ENCODE peak calls at places on chromosome 2, in eight cellular contexts. One of them, this sample, is unnamed.

GRCh38 chr2:70086838-70087702 is at the start of gene PCBP1:
- DNase-seq in brain microvascular endothelial cell: peak; percentile 87
- DNase-seq in coronary artery: peak; percentile 95
- DNase-seq in heart right ventricle: peak; percentile 97
- DNase-seq in thoracic aorta: peak; percentile 86
- DNase-seq in tibial artery: peak; percentile 94
- DNase-seq in ascending aorta: peak; percentile 96
- DNase-seq in psoas muscle: peak; percentile 98
- DNase-seq in this sample: peak; percentile 97

GRCh38 chr2:151826737-151827157 is 1.5 kb downstream of the ARL5A start:
- DNase-seq in thoracic aorta: no peak
- DNase-seq in tibial artery: no peak
- DNase-seq in brain microvascular endothelial cell: no peak
- DNase-seq in coronary artery: no peak
- DNase-seq in heart right ventricle: no peak
- DNase-seq in psoas muscle: no peak
- DNase-seq in ascending aorta: no peak
- DNase-seq in this sample: no peak

GRCh38 chr2:112877423-112877822 is 33.5 kb upstream of the IL37 start:
- DNase-seq in brain microvascular endothelial cell: no peak
- DNase-seq in tibial artery: no peak
- DNase-seq in psoas muscle: no peak
- DNase-seq in heart right ventricle: no peak
- DNase-seq in coronary artery: no peak
- DNase-seq in thoracic aorta: no peak
- DNase-seq in ascending aorta: no peak
- DNase-seq in this sample: no peak

GRCh38 chr2:62287895-62288589 is 92.1 kb downstream of the B3GNT2 start:
- DNase-seq in coronary artery: no peak
- DNase-seq in psoas muscle: peak; percentile 69
- DNase-seq in ascending aorta: peak; percentile 71
- DNase-seq in brain microvascular endothelial cell: peak; percentile 53
- DNase-seq in thoracic aorta: peak; percentile 21
- DNase-seq in tibial artery: peak; percentile 43
- DNase-seq in heart right ventricle: peak; percentile 79
- DNase-seq in this sample: peak; percentile 81

GRCh38 chr2:232073031-232073430 is 111.5 kb downstream of the DIS3L2 start:
- DNase-seq in coronary artery: no peak
- DNase-seq in psoas muscle: no peak
- DNase-seq in brain microvascular endothelial cell: no peak
- DNase-seq in heart right ventricle: no peak
- DNase-seq in ascending aorta: no peak
- DNase-seq in tibial artery: no peak
- DNase-seq in thoracic aorta: no peak
- DNase-seq in this sample: no peak

GRCh38 chr2:137655812-137656211 is 308.5 kb upstream of the HNMT start:
- DNase-seq in psoas muscle: no peak
- DNase-seq in ascending aorta: no peak
- DNase-seq in heart right ventricle: no peak
- DNase-seq in brain microvascular endothelial cell: no peak
- DNase-seq in thoracic aorta: no peak
- DNase-seq in coronary artery: no peak
- DNase-seq in tibial artery: no peak
- DNase-seq in this sample: no peak

GRCh38 chr2:160920061-160920460 is 240.2 kb upstream of the TANK start:
- DNase-seq in coronary artery: no peak
- DNase-seq in brain microvascular endothelial cell: no peak
- DNase-seq in psoas muscle: no peak
- DNase-seq in heart right ventricle: no peak
- DNase-seq in tibial artery: no peak
- DNase-seq in thoracic aorta: no peak
- DNase-seq in ascending aorta: no peak
- DNase-seq in this sample: no peak

GRCh38 chr2:21431078-21431477 is 307.3 kb downstream of the TDRD15 start:
- DNase-seq in tibial artery: no peak
- DNase-seq in coronary artery: no peak
- DNase-seq in heart right ventricle: no peak
- DNase-seq in thoracic aorta: no peak
- DNase-seq in psoas muscle: no peak
- DNase-seq in brain microvascular endothelial cell: no peak
- DNase-seq in ascending aorta: no peak
- DNase-seq in this sample: no peak

GRCh38 chr2:30866974-30867373 is 59.7 kb upstream of the CAPN13 start:
- DNase-seq in heart right ventricle: no peak
- DNase-seq in thoracic aorta: no peak
- DNase-seq in coronary artery: no peak
- DNase-seq in brain microvascular endothelial cell: no peak
- DNase-seq in ascending aorta: no peak
- DNase-seq in psoas muscle: no peak
- DNase-seq in tibial artery: no peak
- DNase-seq in this sample: no peak

GRCh38 chr2:163717993-163718680 is 17.7 kb downstream of the FIGN start:
- DNase-seq in psoas muscle: no peak
- DNase-seq in coronary artery: no peak
- DNase-seq in heart right ventricle: no peak
- DNase-seq in tibial artery: no peak
- DNase-seq in ascending aorta: no peak
- DNase-seq in thoracic aorta: no peak
- DNase-seq in brain microvascular endothelial cell: no peak
- DNase-seq in this sample: no peak

GRCh38 chr2:9164112-9164608 is 42.5 kb upstream of the ASAP2 start:
- DNase-seq in coronary artery: no peak
- DNase-seq in brain microvascular endothelial cell: peak; percentile 28
- DNase-seq in ascending aorta: no peak
- DNase-seq in thoracic aorta: no peak
- DNase-seq in psoas muscle: no peak
- DNase-seq in heart right ventricle: no peak
- DNase-seq in tibial artery: no peak
- DNase-seq in this sample: no peak

GRCh38 chr2:11581129-11581796 is 47.4 kb downstream of the GREB1 start:
- DNase-seq in brain microvascular endothelial cell: no peak
- DNase-seq in tibial artery: no peak
- DNase-seq in psoas muscle: no peak
- DNase-seq in ascending aorta: no peak
- DNase-seq in heart right ventricle: no peak
- DNase-seq in thoracic aorta: no peak
- DNase-seq in coronary artery: no peak
- DNase-seq in this sample: no peak

GRCh38 chr2:120373424-120373823 is 27.5 kb downstream of the INHBB start:
- DNase-seq in tibial artery: no peak
- DNase-seq in coronary artery: no peak
- DNase-seq in brain microvascular endothelial cell: no peak
- DNase-seq in psoas muscle: no peak
- DNase-seq in thoracic aorta: no peak
- DNase-seq in heart right ventricle: no peak
- DNase-seq in ascending aorta: no peak
- DNase-seq in this sample: no peak

GRCh38 chr2:71220743-71221142 is 6.2 kb downstream of the PAIP2B start:
- DNase-seq in psoas muscle: no peak
- DNase-seq in brain microvascular endothelial cell: no peak
- DNase-seq in heart right ventricle: no peak
- DNase-seq in tibial artery: no peak
- DNase-seq in coronary artery: no peak
- DNase-seq in ascending aorta: no peak
- DNase-seq in thoracic aorta: no peak
- DNase-seq in this sample: no peak

GRCh38 chr2:56030062-56030461 is 106.5 kb upstream of the EFEMP1 start:
- DNase-seq in psoas muscle: no peak
- DNase-seq in tibial artery: no peak
- DNase-seq in brain microvascular endothelial cell: no peak
- DNase-seq in thoracic aorta: no peak
- DNase-seq in heart right ventricle: no peak
- DNase-seq in ascending aorta: no peak
- DNase-seq in coronary artery: no peak
- DNase-seq in this sample: no peak

GRCh38 chr2:124804014-124804940 is 779.2 kb downstream of the CNTNAP5 start:
- DNase-seq in ascending aorta: no peak
- DNase-seq in thoracic aorta: no peak
- DNase-seq in psoas muscle: no peak
- DNase-seq in coronary artery: no peak
- DNase-seq in tibial artery: no peak
- DNase-seq in brain microvascular endothelial cell: no peak
- DNase-seq in heart right ventricle: no peak
- DNase-seq in this sample: no peak

GRCh38 chr2:240623531-240624010 is 1.7 kb upstream of the GPR35 start:
- DNase-seq in brain microvascular endothelial cell: no peak
- DNase-seq in ascending aorta: peak; percentile 60
- DNase-seq in coronary artery: no peak
- DNase-seq in psoas muscle: peak; percentile 7
- DNase-seq in heart right ventricle: no peak
- DNase-seq in tibial artery: peak; percentile 18
- DNase-seq in thoracic aorta: no peak
- DNase-seq in this sample: peak; percentile 77

GRCh38 chr2:29130295-29130694 is 15.1 kb downstream of the CLIP4 start:
- DNase-seq in brain microvascular endothelial cell: peak; percentile 65
- DNase-seq in thoracic aorta: no peak
- DNase-seq in heart right ventricle: no peak
- DNase-seq in ascending aorta: no peak
- DNase-seq in psoas muscle: no peak
- DNase-seq in coronary artery: no peak
- DNase-seq in tibial artery: no peak
- DNase-seq in this sample: no peak
- H3K27ac ChIP-seq in brain microvascular endothelial cell: peak overlapping the region; percentile 65
- H3K27ac ChIP-seq in thoracic aorta: peak overlapping the region; percentile 75
- H3K27ac ChIP-seq in heart right ventricle: peak overlapping the region; percentile 41
- H3K27ac ChIP-seq in ascending aorta: peak overlapping the region; percentile 75
- H3K27ac ChIP-seq in psoas muscle: peak overlapping the region; percentile 75
- H3K27ac ChIP-seq in coronary artery: peak overlapping the region; percentile 53
- H3K27ac ChIP-seq in tibial artery: peak overlapping the region; percentile 63
- H3K27ac ChIP-seq in this sample: peak overlapping the region; percentile 55

DNA sequence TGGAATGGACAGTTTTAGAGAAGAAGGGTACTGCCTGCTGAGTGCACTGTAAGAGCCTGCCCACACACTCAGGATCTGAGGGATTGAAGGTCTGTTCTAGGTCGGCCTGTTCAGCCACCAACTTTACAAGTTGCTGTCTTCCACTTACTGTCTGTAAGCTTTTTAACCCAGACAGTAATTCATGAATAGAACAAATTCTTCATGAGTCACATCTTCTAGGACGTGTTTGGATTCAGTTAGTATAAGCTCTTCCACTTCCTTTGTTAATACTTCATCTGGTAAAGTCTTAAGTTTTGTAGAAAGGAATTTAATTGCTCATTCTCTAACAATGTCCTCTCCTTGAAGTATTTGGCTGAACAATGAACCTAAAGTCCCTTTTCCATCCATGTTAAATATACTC is 74.6 kb downstream of the PDE11A start:
- DNase-seq in ascending aorta: no peak
- DNase-seq in thoracic aorta: no peak
- DNase-seq in brain microvascular endothelial cell: peak; percentile 12
- DNase-seq in tibial artery: no peak
- DNase-seq in psoas muscle: no peak
- DNase-seq in coronary artery: no peak
- DNase-seq in heart right ventricle: no peak
- DNase-seq in this sample: no peak
- H3K4me3 ChIP-seq in ascending aorta: no peak overlapping the region
- H3K4me3 ChIP-seq in thoracic aorta: no peak overlapping the region
- H3K4me3 ChIP-seq in brain microvascular endothelial cell: no peak overlapping the region
- H3K4me3 ChIP-seq in tibial artery: no peak overlapping the region
- H3K4me3 ChIP-seq in psoas muscle: no peak overlapping the region
- H3K4me3 ChIP-seq in coronary artery: no peak overlapping the region
- H3K4me3 ChIP-seq in heart right ventricle: no peak overlapping the region
- H3K4me3 ChIP-seq in this sample: no peak overlapping the region

DNA sequence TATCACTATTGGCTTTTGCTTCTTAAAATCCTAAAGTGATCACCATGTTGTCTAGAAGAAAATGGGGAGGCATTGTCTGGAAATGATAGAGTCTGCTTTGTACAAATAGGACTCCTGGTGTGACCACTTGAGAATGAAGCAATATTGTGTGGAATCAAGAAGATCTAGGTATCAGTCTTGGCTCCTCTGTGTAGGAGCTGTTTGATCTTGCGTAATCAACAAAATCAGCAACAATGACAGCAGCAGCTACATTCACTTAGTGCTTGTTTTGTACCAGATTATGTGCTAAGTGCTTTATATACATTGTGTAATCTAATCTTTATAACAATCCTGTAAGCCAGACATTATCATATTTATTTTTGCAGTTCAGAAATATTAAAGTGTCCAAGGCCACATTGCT is 17.8 kb downstream of the NCOA1 start:
- DNase-seq in thoracic aorta: no peak
- DNase-seq in heart right ventricle: no peak
- DNase-seq in coronary artery: no peak
- DNase-seq in brain microvascular endothelial cell: no peak
- DNase-seq in tibial artery: no peak
- DNase-seq in psoas muscle: no peak
- DNase-seq in ascending aorta: no peak
- DNase-seq in this sample: no peak
- H3K27ac ChIP-seq in thoracic aorta: no peak overlapping the region
- H3K27ac ChIP-seq in heart right ventricle: no peak overlapping the region
- H3K27ac ChIP-seq in coronary artery: no peak overlapping the region
- H3K27ac ChIP-seq in brain microvascular endothelial cell: no peak overlapping the region
- H3K27ac ChIP-seq in tibial artery: no peak overlapping the region
- H3K27ac ChIP-seq in psoas muscle: no peak overlapping the region
- H3K27ac ChIP-seq in ascending aorta: no peak overlapping the region
- H3K27ac ChIP-seq in this sample: no peak overlapping the region

GRCh38 chr2:222295368-222296041 is 3.3 kb downstream of the PAX3 start:
- DNase-seq in brain microvascular endothelial cell: no peak
- DNase-seq in tibial artery: no peak
- DNase-seq in psoas muscle: no peak
- DNase-seq in thoracic aorta: no peak
- DNase-seq in heart right ventricle: no peak
- DNase-seq in ascending aorta: no peak
- DNase-seq in coronary artery: no peak
- DNase-seq in this sample: no peak

GRCh38 chr2:222294996-222295367 is 3.8 kb downstream of the PAX3 start:
- DNase-seq in coronary artery: no peak
- DNase-seq in psoas muscle: peak; percentile 9
- DNase-seq in tibial artery: no peak
- DNase-seq in brain microvascular endothelial cell: no peak
- DNase-seq in thoracic aorta: no peak
- DNase-seq in ascending aorta: no peak
- DNase-seq in heart right ventricle: no peak
- DNase-seq in this sample: no peak

GRCh38 chr2:222296911-222297599 is 1.7 kb downstream of the PAX3 start:
- DNase-seq in coronary artery: no peak
- DNase-seq in thoracic aorta: no peak
- DNase-seq in heart right ventricle: no peak
- DNase-seq in ascending aorta: no peak
- DNase-seq in psoas muscle: peak; percentile 19
- DNase-seq in tibial artery: no peak
- DNase-seq in brain microvascular endothelial cell: no peak
- DNase-seq in this sample: no peak

GRCh38 chr2:222297600-222297935 is 1.2 kb downstream of the PAX3 start:
- DNase-seq in thoracic aorta: no peak
- DNase-seq in psoas muscle: peak; percentile 6
- DNase-seq in tibial artery: no peak
- DNase-seq in heart right ventricle: no peak
- DNase-seq in ascending aorta: no peak
- DNase-seq in coronary artery: no peak
- DNase-seq in brain microvascular endothelial cell: no peak
- DNase-seq in this sample: no peak

DNA sequence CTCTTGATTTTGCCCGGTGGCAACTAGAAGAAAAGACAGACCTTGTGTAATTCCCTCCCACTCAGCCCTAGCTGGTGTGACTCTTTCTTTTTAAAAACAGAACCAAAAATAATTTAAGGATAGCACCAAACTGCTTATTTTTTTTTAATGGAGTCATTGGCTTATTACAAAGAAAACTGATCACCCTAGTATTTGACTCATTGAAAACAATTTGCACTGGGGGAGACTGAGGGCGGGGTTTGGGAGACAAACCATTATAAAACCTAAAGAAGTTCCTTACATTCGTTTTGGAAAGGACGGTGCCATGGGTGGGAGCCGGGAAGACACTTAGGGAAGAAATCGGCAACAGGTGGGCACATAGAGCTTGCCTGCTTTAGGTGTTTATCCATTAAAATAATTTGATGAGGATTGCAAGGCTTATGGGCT is 2.5 kb downstream of the PAX3 start:
- DNase-seq in coronary artery: no peak
- DNase-seq in ascending aorta: no peak
- DNase-seq in tibial artery: no peak
- DNase-seq in brain microvascular endothelial cell: no peak
- DNase-seq in psoas muscle: no peak
- DNase-seq in thoracic aorta: no peak
- DNase-seq in heart right ventricle: no peak
- DNase-seq in this sample: no peak
- H3K4me3 ChIP-seq in coronary artery: peak overlapping the region; percentile 63
- H3K4me3 ChIP-seq in ascending aorta: peak overlapping the region; percentile 42
- H3K4me3 ChIP-seq in tibial artery: no peak overlapping the region
- H3K4me3 ChIP-seq in brain microvascular endothelial cell: peak overlapping the region; percentile 64
- H3K4me3 ChIP-seq in psoas muscle: no peak overlapping the region
- H3K4me3 ChIP-seq in thoracic aorta: peak overlapping the region; percentile 65
- H3K4me3 ChIP-seq in heart right ventricle: no peak overlapping the region
- H3K4me3 ChIP-seq in this sample: no peak overlapping the region

This sample was measured in left lung.